ENCODE peak calls at places on chromosomes 11 and 22, in five cellular contexts. One of them, this sample, is unnamed.

GRCh38 chr22:38843201-38843715 is 570 bp downstream of the NPTXR start:
- DNase-seq in mesendoderm: peak
- DNase-seq in fibroblast of lung: peak
- DNase-seq in GM23338: peak
- DNase-seq in neuronal stem cell: peak
- DNase-seq in this sample: no peak

GRCh38 chr11:55726715-55727324 is 46.4 kb upstream of the OR5D13 start:
- DNase-seq in GM23338: peak
- DNase-seq in mesendoderm: peak
- DNase-seq in neuronal stem cell: no peak
- DNase-seq in fibroblast of lung: no peak
- DNase-seq in this sample: no peak

GRCh38 chr11:85977751-85978160 is 91.1 kb downstream of the PICALM start:
- DNase-seq in mesendoderm: no peak
- DNase-seq in fibroblast of lung: peak
- DNase-seq in GM23338: no peak
- DNase-seq in neuronal stem cell: no peak
- DNase-seq in this sample: no peak

GRCh38 chr22:36369922-36370781 is 17.6 kb downstream of the MYH9 start:
- DNase-seq in fibroblast of lung: peak
- DNase-seq in GM23338: no peak
- DNase-seq in neuronal stem cell: no peak
- DNase-seq in mesendoderm: peak
- DNase-seq in this sample: peak

GRCh38 chr11:59115556-59115955 is 8.5 kb downstream of the FAM111B start:
- DNase-seq in fibroblast of lung: no peak
- DNase-seq in GM23338: no peak
- DNase-seq in neuronal stem cell: no peak
- DNase-seq in mesendoderm: no peak
- DNase-seq in this sample: no peak

GRCh38 chr11:46248270-46249102 is 29.0 kb upstream of the CREB3L1 start:
- DNase-seq in fibroblast of lung: peak
- DNase-seq in GM23338: peak
- DNase-seq in neuronal stem cell: no peak
- DNase-seq in mesendoderm: peak
- DNase-seq in this sample: peak

GRCh38 chr11:22920939-22921565 is 60.8 kb upstream of the CCDC179 start:
- DNase-seq in mesendoderm: peak
- DNase-seq in GM23338: peak
- DNase-seq in neuronal stem cell: peak
- DNase-seq in fibroblast of lung: peak
- DNase-seq in this sample: peak

GRCh38 chr22:28955817-28956216 is 72.4 kb downstream of the ZNRF3 start:
- DNase-seq in GM23338: no peak
- DNase-seq in neuronal stem cell: no peak
- DNase-seq in mesendoderm: no peak
- DNase-seq in fibroblast of lung: peak
- DNase-seq in this sample: no peak

GRCh38 chr22:39503590-39503989 is 1.5 kb downstream of the MIEF1 start:
- DNase-seq in neuronal stem cell: no peak
- DNase-seq in fibroblast of lung: no peak
- DNase-seq in mesendoderm: no peak
- DNase-seq in GM23338: no peak
- DNase-seq in this sample: no peak

DNA sequence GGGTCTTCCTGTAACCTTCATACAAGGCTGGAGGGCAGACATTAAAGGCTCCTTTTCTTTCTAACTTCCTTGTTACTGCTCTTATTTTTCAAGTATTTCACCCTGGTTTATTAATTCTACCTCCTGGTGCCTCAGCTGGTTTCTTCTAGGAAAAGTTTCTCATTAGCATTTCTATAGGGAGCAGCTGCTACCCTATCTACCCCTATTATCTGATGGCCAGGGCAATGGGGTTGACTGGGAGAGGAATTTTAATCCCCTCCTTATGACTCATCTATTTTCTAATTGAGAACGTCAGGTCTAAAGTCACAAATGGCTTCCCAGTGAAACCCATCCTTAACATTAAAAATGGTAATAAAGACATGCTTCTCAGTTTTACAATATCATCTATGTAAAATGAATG is 5.0 kb downstream of the MAP6 start:
- DNase-seq in neuronal stem cell: peak
- DNase-seq in mesendoderm: peak
- DNase-seq in GM23338: peak
- DNase-seq in fibroblast of lung: no peak
- DNase-seq in this sample: no peak
- H3K4me2 ChIP-seq in neuronal stem cell: no peak
- H3K4me2 ChIP-seq in mesendoderm: no peak
- H3K4me2 ChIP-seq in GM23338: peak
- H3K4me2 ChIP-seq in fibroblast of lung: no peak
- H3K4me2 ChIP-seq in this sample: no peak

GRCh38 chr11:118535261-118535660 is 4.3 kb downstream of the TMEM25 start:
- DNase-seq in mesendoderm: no peak
- DNase-seq in neuronal stem cell: no peak
- DNase-seq in fibroblast of lung: no peak
- DNase-seq in GM23338: no peak
- DNase-seq in this sample: no peak

GRCh38 chr11:118531597-118532084 is 649 bp downstream of the TMEM25 start:
- DNase-seq in GM23338: peak
- DNase-seq in neuronal stem cell: no peak
- DNase-seq in fibroblast of lung: no peak
- DNase-seq in mesendoderm: no peak
- DNase-seq in this sample: peak

GRCh38 chr11:118532852-118533768 is 2.1 kb downstream of the TMEM25 start:
- DNase-seq in GM23338: no peak
- DNase-seq in neuronal stem cell: no peak
- DNase-seq in fibroblast of lung: no peak
- DNase-seq in mesendoderm: no peak
- DNase-seq in this sample: no peak

GRCh38 chr11:118532091-118532490 is 1.1 kb downstream of the TMEM25 start:
- DNase-seq in neuronal stem cell: no peak
- DNase-seq in mesendoderm: no peak
- DNase-seq in GM23338: no peak
- DNase-seq in fibroblast of lung: no peak
- DNase-seq in this sample: no peak

DNA sequence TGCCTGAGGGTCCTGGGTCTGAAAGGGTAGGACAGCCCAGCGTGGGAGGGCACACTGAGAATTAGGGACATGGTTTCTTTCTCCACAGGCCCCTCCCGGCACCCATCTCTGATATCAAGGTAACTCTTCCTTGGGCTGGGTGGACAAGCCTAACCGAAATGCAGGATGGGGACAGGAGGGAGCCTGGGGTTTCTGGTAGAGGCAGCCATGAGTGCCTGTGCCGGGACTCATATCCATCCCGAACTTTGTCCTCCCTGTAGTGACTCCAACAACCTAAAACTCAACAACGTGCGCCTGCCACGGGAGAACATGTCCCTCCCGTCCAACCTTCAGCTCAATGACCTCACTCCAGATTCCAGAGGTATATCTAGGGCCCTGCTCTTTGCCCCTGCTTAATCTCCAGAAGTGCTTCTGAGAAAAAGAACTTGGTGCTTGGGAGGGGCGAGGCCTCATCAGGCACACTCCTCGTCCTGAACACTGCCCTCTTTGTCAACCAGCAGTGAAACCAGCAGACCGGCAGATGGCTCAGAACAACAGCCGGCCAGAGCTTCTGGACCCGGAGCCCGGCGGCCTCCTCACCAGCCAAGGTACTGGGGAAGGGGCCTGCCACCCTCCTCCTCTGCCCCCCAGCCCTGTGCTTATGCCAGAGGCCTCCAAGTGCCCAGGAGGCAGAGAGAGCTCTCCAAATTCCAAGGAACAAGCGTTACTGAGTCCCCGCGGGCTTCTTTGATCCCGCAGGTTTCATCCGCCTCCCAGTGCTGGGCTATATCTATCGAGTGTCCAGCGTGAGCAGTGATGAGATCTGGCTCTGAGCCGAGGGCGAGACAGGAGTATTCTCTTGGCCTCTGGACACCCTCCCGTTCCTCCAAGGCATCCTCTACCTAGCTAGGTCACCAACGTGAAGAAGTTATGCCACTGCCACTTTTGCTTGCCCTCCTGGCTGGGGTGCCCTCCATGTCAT is 3.1 kb downstream of the TMEM25 start:
- DNase-seq in neuronal stem cell: no peak
- DNase-seq in mesendoderm: no peak
- DNase-seq in fibroblast of lung: no peak
- DNase-seq in GM23338: no peak
- DNase-seq in this sample: no peak
- H3K4me2 ChIP-seq in neuronal stem cell: no peak
- H3K4me2 ChIP-seq in mesendoderm: no peak
- H3K4me2 ChIP-seq in fibroblast of lung: no peak
- H3K4me2 ChIP-seq in GM23338: no peak
- H3K4me2 ChIP-seq in this sample: no peak

GRCh38 chr11:87263439-87263838 is 225.7 kb downstream of the TMEM135 start:
- DNase-seq in fibroblast of lung: peak
- DNase-seq in neuronal stem cell: no peak
- DNase-seq in mesendoderm: no peak
- DNase-seq in GM23338: no peak
- DNase-seq in this sample: no peak

GRCh38 chr11:87266751-87267150 is 229.0 kb downstream of the TMEM135 start:
- DNase-seq in fibroblast of lung: no peak
- DNase-seq in GM23338: no peak
- DNase-seq in mesendoderm: no peak
- DNase-seq in neuronal stem cell: no peak
- DNase-seq in this sample: no peak

GRCh38 chr11:87263979-87264378 is 226.2 kb downstream of the TMEM135 start:
- DNase-seq in mesendoderm: no peak
- DNase-seq in GM23338: no peak
- DNase-seq in fibroblast of lung: no peak
- DNase-seq in neuronal stem cell: no peak
- DNase-seq in this sample: no peak

GRCh38 chr11:87265132-87265531 is 227.4 kb downstream of the TMEM135 start:
- DNase-seq in GM23338: no peak
- DNase-seq in neuronal stem cell: no peak
- DNase-seq in fibroblast of lung: peak
- DNase-seq in mesendoderm: no peak
- DNase-seq in this sample: no peak

DNA sequence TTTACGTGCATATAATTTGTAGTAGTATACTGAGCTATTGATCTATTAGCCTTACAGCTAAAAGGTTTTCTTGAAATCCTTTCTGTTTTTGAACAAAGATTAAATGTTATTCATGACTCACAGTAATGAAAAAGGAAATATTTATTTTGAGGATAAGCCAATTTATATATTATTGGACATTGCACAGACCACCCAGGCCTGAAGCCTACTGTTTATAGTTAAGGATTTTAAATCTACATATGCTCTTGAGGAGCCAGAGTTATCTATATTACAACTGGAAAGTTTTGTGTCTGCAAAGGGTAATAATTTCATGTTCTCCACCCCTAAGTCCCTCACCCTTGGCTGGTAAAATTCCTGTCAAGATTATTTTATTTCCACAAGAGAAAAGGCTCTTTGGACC is 228.2 kb downstream of the TMEM135 start:
- DNase-seq in neuronal stem cell: no peak
- DNase-seq in mesendoderm: no peak
- DNase-seq in fibroblast of lung: peak
- DNase-seq in GM23338: no peak
- DNase-seq in this sample: no peak
- H3K4me2 ChIP-seq in neuronal stem cell: no peak
- H3K4me2 ChIP-seq in mesendoderm: no peak
- H3K4me2 ChIP-seq in fibroblast of lung: peak
- H3K4me2 ChIP-seq in GM23338: no peak
- H3K4me2 ChIP-seq in this sample: no peak

DNA sequence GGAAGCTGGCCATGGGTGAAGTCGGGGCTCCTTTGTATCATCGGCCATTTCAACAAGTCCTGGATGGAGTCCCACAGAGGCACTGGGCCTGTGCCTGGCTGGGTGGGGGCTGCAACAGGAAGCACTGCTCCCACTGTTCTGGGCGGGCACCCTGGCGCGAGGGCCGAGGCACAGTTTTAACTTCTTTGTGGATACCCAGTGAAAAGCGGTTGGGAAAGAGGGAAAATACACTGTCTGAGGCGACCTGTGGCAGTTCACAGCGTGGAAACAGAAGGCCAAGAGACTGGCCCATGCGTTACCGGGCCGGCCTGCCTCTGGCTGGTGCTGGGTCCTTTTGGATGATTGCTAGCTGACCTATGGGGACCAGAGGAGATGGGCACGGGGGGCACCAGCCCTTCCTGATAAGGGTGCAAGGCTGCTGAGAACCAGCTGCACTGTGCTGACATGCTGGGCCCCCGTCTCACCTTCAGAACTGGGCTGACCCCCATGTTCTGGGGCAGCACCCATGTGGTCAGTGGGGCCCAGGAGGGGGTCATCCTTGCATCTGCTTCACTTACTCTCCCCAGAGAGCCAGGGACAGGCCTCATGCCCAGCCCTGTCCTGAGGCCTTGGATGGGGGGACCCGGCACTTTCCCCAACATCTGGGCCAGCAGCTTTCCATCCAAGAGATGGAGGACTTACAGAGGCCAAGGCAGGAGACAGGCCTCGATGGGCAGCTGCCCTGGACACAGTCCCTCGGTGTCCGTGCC is 4.2 kb downstream of the OVOL1 start:
- DNase-seq in mesendoderm: no peak
- DNase-seq in GM23338: no peak
- DNase-seq in fibroblast of lung: no peak
- DNase-seq in neuronal stem cell: no peak
- DNase-seq in this sample: no peak
- H3K4me2 ChIP-seq in mesendoderm: no peak
- H3K4me2 ChIP-seq in GM23338: no peak
- H3K4me2 ChIP-seq in fibroblast of lung: no peak
- H3K4me2 ChIP-seq in neuronal stem cell: no peak
- H3K4me2 ChIP-seq in this sample: no peak

DNA sequence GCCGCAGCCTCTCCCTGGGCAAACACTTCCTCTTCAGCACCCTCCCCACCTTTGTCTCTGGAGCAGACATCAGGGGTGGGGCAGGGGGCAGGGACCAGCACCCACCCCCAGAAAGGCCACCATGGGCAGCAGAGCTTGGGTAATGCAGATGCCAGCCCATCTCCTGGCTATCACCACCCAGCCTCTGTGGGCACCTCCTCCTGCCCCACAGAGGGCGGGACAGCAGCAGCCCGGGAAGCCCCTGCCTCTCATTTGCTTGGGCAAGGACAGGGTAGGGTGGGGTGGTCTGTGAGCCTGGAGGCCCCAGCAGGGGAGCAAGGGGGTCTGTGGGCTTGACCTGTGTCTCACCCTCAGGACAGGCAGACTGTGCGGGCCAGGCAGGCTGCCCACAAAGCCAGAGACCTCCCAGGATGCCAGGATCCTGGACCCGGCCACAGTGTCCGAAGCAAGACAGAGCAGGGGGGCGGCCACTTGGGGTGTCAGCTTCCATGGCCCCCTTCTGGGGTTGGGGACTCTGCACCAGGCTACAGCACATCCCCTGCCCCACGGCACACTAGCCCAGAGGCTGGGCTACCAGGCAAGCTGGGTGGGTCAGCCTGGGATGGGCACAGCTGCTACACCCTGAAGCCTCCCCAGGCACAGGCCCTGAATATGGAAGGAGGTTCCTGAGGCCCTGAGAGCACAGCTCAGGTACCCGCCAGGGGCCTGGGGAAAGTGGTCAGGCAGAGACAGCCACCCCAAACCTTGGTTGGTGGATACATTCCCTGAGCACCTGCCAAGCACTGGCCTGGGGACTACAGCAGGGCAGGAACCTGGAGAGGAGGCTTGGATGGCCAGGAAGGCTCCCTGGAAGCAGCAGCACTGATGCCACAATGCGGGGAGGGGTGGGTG is 4.5 kb downstream of the RNH1 start:
- DNase-seq in neuronal stem cell: no peak
- DNase-seq in fibroblast of lung: no peak
- DNase-seq in mesendoderm: no peak
- DNase-seq in GM23338: no peak
- DNase-seq in this sample: no peak
- H3K4me2 ChIP-seq in neuronal stem cell: no peak
- H3K4me2 ChIP-seq in fibroblast of lung: no peak
- H3K4me2 ChIP-seq in mesendoderm: no peak
- H3K4me2 ChIP-seq in GM23338: no peak
- H3K4me2 ChIP-seq in this sample: no peak

GRCh38 chr22:48686694-48687302 is 1140.9 kb downstream of the BRD1 start:
- DNase-seq in neuronal stem cell: no peak
- DNase-seq in GM23338: no peak
- DNase-seq in fibroblast of lung: no peak
- DNase-seq in mesendoderm: no peak
- DNase-seq in this sample: no peak
- H3K4me2 ChIP-seq in neuronal stem cell: no peak
- H3K4me2 ChIP-seq in GM23338: no peak
- H3K4me2 ChIP-seq in fibroblast of lung: no peak
- H3K4me2 ChIP-seq in mesendoderm: no peak
- H3K4me2 ChIP-seq in this sample: no peak